ENCODE peak calls at places on chromosomes 11 and 22, in seven cellular contexts. F is left lung, R is fibroblast of lung, N is GM23338, Q is SJSA1, J is MM.1S, M is spleen. T is an unnamed sample.
A peak's percentile ranks its signal among the peaks of the same experiment; 100 is the strongest.

GRCh38 chr22:26610072-26610958 is 7.5 kb downstream of the CRYBB1 start:
- DNase-seq in J (peak; percentile 95), N (no peak), M (peak; percentile 74), Q (peak; percentile 82), F (no peak), R (peak; percentile 88), T (no peak)

GRCh38 chr11:113664981-113665710 is 41.0 kb downstream of the TMPRSS5 start:
- DNase-seq in F (no peak), M (no peak), R (no peak), Q (peak; percentile 79), N (no peak), J (no peak), T (no peak)

GRCh38 chr11:46637546-46637945 is 20.2 kb downstream of the ATG13 start:
- DNase-seq in N (no peak), J (no peak), M (no peak), F (no peak), Q (no peak), R (no peak), T (no peak)

GRCh38 chr11:66492161-66492865 is 12.1 kb downstream of the DPP3 start:
- DNase-seq in M (no peak), N (no peak), F (no peak), J (no peak), Q (no peak), R (no peak), T (no peak)

GRCh38 chr22:37160037-37160436 is 10.3 kb upstream of the IL2RB start:
- DNase-seq in N (peak; percentile 32), F (no peak), M (peak; percentile 47), J (no peak), R (no peak), Q (no peak), T (no peak)

GRCh38 chr11:10478066-10478465 is 23.0 kb downstream of the AMPD3 start:
- DNase-seq in F (no peak), M (no peak), R (no peak), N (no peak), Q (no peak), J (no peak), T (no peak)

GRCh38 chr11:65864758-65865471 is 4.7 kb downstream of the MUS81 start:
- DNase-seq in M (peak; percentile 74), N (no peak), J (no peak), R (no peak), F (no peak), Q (no peak), T (peak; percentile 34)

GRCh38 chr11:130675456-130675855 is 227.0 kb downstream of the ADAMTS15 start:
- DNase-seq in R (peak; percentile 51), F (peak; percentile 36), J (no peak), N (no peak), Q (no peak), M (no peak), T (no peak)

GRCh38 chr22:36430863-36431262 is 43.1 kb upstream of the MYH9 start:
- DNase-seq in N (no peak), F (no peak), Q (no peak), J (no peak), R (no peak), M (no peak), T (no peak)

GRCh38 chr11:767238-767637 is 10.0 kb downstream of the GATD1 start:
- DNase-seq in N (no peak), Q (no peak), M (no peak), R (no peak), J (peak; percentile 5), F (no peak), T (no peak)

GRCh38 chr11:10410844-10411200 is 44.2 kb upstream of the AMPD3 start:
- DNase-seq in F (no peak), J (no peak), R (no peak), Q (no peak), N (no peak), M (no peak), T (no peak)

GRCh38 chr11:59173080-59173963 is 1.4 kb downstream of the DTX4 start:
- DNase-seq in F (no peak), N (peak; percentile 81), Q (peak; percentile 58), R (no peak), M (peak; percentile 86), J (no peak), T (peak; percentile 64)

GRCh38 chr11:122661182-122661945 is 5.8 kb downstream of the UBASH3B start:
- DNase-seq in R (no peak), M (no peak), Q (no peak), F (no peak), N (no peak), J (no peak), T (no peak)

GRCh38 chr11:37364246-37364839 is 766.3 kb upstream of the RAG2 start:
- DNase-seq in J (no peak), N (no peak), R (no peak), F (no peak), M (no peak), Q (no peak), T (no peak)

GRCh38 chr22:41561788-41562187 is 978 bp downstream of the CSDC2 start:
- DNase-seq in Q (no peak), N (no peak), R (no peak), F (no peak), M (no peak), J (no peak), T (no peak)

DNA sequence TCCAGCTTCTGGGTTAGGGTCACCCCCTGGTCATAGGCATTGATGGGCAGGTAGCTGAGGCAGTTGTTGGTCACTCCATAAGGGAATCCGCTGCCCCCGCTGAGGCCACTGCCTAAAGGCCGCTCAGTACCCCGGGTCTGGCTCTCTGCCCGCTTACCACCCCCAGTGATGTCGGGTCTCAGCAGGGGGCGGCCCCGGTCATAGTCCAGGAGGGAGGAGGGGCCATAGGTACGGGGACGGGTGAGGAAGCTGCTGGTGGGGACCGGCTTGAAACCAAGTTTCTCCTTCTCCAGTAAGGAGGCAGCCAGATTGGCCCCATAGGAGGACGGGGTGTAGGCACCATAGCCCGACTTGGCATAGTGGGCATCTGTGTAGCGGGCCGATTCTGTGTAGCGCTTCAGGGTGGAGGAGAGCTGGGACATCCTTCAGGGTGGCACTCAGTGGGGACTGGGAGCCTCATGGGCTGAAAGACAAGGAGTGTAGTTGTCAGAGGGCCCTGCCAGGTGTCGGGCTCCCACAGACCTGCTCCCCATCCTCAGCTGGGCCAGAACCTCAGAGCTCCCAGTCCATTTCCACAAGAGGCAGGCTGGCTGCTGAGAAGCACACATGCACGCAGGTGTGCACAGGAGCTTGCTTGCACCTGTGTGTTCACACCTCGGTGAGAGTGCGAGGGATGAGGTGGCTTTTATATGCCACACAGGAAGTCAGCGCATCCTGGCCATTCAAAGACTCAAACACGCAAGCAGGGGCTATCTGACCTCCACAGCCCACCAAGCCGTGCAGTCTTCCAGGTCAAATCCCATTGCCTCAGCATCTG is 8.2 kb downstream of the USP2 start:
- DNase-seq in R (no peak), F (no peak), J (no peak), M (no peak), Q (no peak), N (no peak), T (no peak)
- H3K4me1 ChIP-seq in R (peaks cover 40% of the 10 kb centered on the region), F (peaks cover 18% of the 10 kb centered on the region), J (peaks cover 23% of the 10 kb centered on the region), M (peaks cover 14% of the 10 kb centered on the region), Q (no peaks in the 10 kb centered on the region), N (peaks cover 30% of the 10 kb centered on the region), T (peaks cover 54% of the 10 kb centered on the region)

GRCh38 chr11:83195649-83196048 is 2.1 kb downstream of the ANKRD42 start:
- DNase-seq in M (no peak), J (no peak), R (no peak), N (no peak), Q (no peak), F (no peak), T (no peak)

GRCh38 chr11:83195176-83195531 is 1.6 kb downstream of the ANKRD42 start:
- DNase-seq in M (no peak), F (no peak), N (no peak), J (no peak), Q (no peak), R (no peak), T (no peak)

GRCh38 chr11:83193315-83194283 is at the start of gene ANKRD42:
- DNase-seq in J (peak; percentile 90), M (peak; percentile 96), N (peak; percentile 99), F (peak; percentile 96), R (peak; percentile 94), Q (peak; percentile 73), T (peak; percentile 95)

GRCh38 chr11:83192846-83193245 is 666 bp upstream of the ANKRD42 start:
- DNase-seq in J (no peak), F (no peak), Q (no peak), R (peak; percentile 25), N (no peak), M (no peak), T (no peak)

GRCh38 chr11:83194284-83195175 is 1.0 kb downstream of the ANKRD42 start:
- DNase-seq in F (peak; percentile 79), J (peak; percentile 59), Q (peak; percentile 47), N (peak; percentile 63), R (peak; percentile 77), M (peak; percentile 93), T (peak; percentile 84)
- H3K27ac ChIP-seq in F (peak overlapping the region; percentile 93), J (peak overlapping the region; percentile 73), Q (peak overlapping the region; percentile 82), N (no peak overlapping the region), R (peak overlapping the region; percentile 97), M (peak overlapping the region; percentile 92), T (peak overlapping the region; percentile 94)

DNA sequence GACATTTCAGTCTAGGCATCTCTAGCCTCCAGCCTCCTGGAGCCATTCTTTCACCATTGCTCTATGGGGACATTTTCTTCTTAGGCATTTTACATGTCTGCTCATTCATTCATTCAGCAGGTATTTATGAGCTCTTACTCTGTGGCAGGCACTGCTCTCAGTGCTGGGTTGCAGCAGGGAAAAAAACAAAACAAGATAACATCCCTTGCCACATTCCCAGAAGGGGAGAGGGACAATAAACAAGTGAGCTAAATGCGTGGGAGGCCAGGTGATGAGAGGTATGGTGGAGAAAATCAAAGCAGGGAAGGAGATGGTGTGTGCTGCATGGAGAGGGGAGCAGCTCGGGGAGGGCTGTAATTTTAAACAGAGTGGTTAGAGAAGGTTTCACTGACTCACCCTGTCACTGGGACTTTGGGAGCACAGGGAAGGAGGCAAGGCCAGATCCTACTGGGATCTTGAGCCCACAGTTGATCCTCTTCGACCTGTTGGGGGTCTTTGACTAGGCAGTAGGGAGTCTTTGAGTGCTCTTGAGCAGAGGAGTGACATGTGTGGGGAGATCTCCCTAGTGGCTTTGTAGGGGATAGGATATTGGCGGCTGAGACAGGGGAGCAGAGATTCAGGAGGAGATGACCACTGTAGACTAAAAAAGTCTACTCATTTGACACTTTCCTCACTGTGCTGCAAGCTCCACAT is 17.0 kb downstream of the MICAL2 start:
- DNase-seq in N (no peak), F (no peak), Q (no peak), R (no peak), M (peak; percentile 15), J (no peak), T (no peak)
- H3K4me1 ChIP-seq in N (no peaks in the 10 kb centered on the region), F (peaks cover 31% of the 10 kb centered on the region), Q (peaks cover 31% of the 10 kb centered on the region), R (peaks cover 39% of the 10 kb centered on the region), M (peaks cover 35% of the 10 kb centered on the region), J (peaks cover 3% of the 10 kb centered on the region), T (peaks cover 80% of the 10 kb centered on the region)

GRCh38 chr22:19597399-19597735 is 73.2 kb upstream of the CLDN5 start:
- DNase-seq in F (no peak), Q (no peak), M (peak; percentile 45), R (no peak), J (no peak), N (no peak), T (no peak)

GRCh38 chr22:19596680-19597398 is 72.6 kb upstream of the CLDN5 start:
- DNase-seq in N (no peak), Q (no peak), R (no peak), M (peak; percentile 74), F (no peak), J (no peak), T (no peak)

GRCh38 chr22:19598054-19598855 is 74.0 kb upstream of the CLDN5 start:
- DNase-seq in J (no peak), F (no peak), N (no peak), R (no peak), Q (no peak), M (peak; percentile 69), T (peak; percentile 56)

GRCh38 chr22:19599004-19599403 is 74.8 kb upstream of the CLDN5 start:
- DNase-seq in Q (no peak), M (no peak), F (no peak), N (no peak), R (no peak), J (no peak), T (no peak)

GRCh38 chr22:19599626-19600243 is 75.5 kb upstream of the CLDN5 start:
- DNase-seq in N (no peak), F (no peak), M (no peak), J (no peak), R (no peak), Q (no peak), T (no peak)
- H3K27ac ChIP-seq in N (no peak overlapping the region), F (no peak overlapping the region), M (no peak overlapping the region), J (no peak overlapping the region), R (no peak overlapping the region), Q (no peak overlapping the region), T (no peak overlapping the region)

T was measured in lower lobe of right lung.